ENCODE peak calls at places on chromosomes 7 and 10, in seven cellular contexts. N is HCT116, H is MM.1S, V is GM23248, D is GM23338, R is neural progenitor cell, W is PC-3. A is an unnamed sample. For H3K4me1, the result is how much of the 10 kb centered on the place peaks cover.

GRCh38 chr7:3943779-3944520 is 642.9 kb downstream of the SDK1 start:
- DNase-seq in W (no peak), D (no peak), R (no peak), V (no peak), N (no peak), H (no peak), A (no peak)

GRCh38 chr10:129483427-129484010 is 16.5 kb downstream of the MGMT start:
- DNase-seq in W (no peak), R (no peak), D (peak), V (peak), N (no peak), H (no peak), A (no peak)

GRCh38 chr7:80847027-80847426 is 71.8 kb downstream of the SEMA3C start:
- DNase-seq in V (peak), N (no peak), W (no peak), D (no peak), R (no peak), H (no peak), A (no peak)

GRCh38 chr7:156034397-156034796 is 222.1 kb upstream of the SHH start:
- DNase-seq in W (peak), V (no peak), D (no peak), N (no peak), H (no peak), R (no peak), A (no peak)

GRCh38 chr7:14739496-14740185 is 162.9 kb downstream of the DGKB start:
- DNase-seq in W (no peak), H (peak), R (no peak), N (no peak), V (no peak), D (no peak), A (no peak)

GRCh38 chr7:100407285-100408180 is 21.0 kb downstream of the ZCWPW1 start:
- DNase-seq in R (peak), V (peak), N (peak), W (peak), D (peak), H (peak), A (peak)

GRCh38 chr7:151690597-151690996 is 170.9 kb upstream of the RHEB start:
- DNase-seq in W (peak), V (peak), N (no peak), H (no peak), D (no peak), R (no peak), A (peak)

GRCh38 chr7:36852017-36852416 is 127.7 kb upstream of the AOAH start:
- DNase-seq in W (no peak), V (no peak), N (no peak), D (no peak), R (no peak), H (no peak), A (no peak)

GRCh38 chr7:27647489-27647888 is 15.2 kb downstream of the HIBADH start:
- DNase-seq in R (no peak), N (no peak), D (no peak), W (no peak), H (no peak), V (no peak), A (no peak)

GRCh38 chr10:124719213-124719851 is 24.8 kb downstream of the FAM53B start:
- DNase-seq in N (no peak), H (peak), D (peak), W (peak), V (peak), R (peak), A (no peak)

GRCh38 chr10:102752266-102752930 is 8.7 kb downstream of the WBP1L start:
- DNase-seq in R (no peak), H (no peak), V (peak), W (no peak), D (no peak), N (no peak), A (no peak)

GRCh38 chr10:102086196-102086595 is 21.0 kb downstream of the HPS6 start:
- DNase-seq in D (no peak), V (no peak), H (no peak), N (no peak), R (no peak), W (no peak), A (no peak)

GRCh38 chr10:129586897-129587443 is 119.9 kb downstream of the MGMT start:
- DNase-seq in H (no peak), N (no peak), R (no peak), D (peak), V (peak), W (peak), A (no peak)

DNA sequence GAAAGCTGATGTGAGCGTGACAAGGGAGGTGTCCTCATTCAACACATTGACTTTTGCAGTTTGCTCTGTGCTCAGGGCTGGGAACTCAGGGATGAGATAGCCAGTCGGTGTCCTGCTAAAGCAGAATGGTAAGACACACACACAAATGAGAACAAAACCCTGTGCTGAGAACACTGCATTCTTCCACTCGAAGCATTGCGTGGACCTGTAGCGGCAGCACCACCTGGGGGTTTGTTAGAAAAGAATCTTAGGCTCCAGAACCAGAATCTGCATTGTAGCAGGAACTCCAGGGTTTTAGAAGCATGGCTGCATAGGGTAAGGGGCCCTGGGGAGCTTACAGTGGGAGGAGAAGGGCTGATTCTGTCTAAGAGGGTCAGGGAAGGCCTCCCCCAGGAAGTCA is 21.5 kb upstream of the OGDHL start:
- DNase-seq in V (no peak), H (no peak), D (peak), R (peak), W (peak), N (no peak), A (no peak)
- H2AFZ ChIP-seq in V (no peak), H (no peak), D (peak), R (peak), W (no peak), N (no peak), A (no peak)

GRCh38 chr10:112637901-112638300 is 190.9 kb downstream of the VTI1A start:
- DNase-seq in V (no peak), H (no peak), N (no peak), D (no peak), W (no peak), R (peak), A (no peak)

GRCh38 chr10:112628951-112629604 is 182.1 kb downstream of the VTI1A start:
- DNase-seq in N (no peak), W (no peak), V (no peak), H (no peak), D (no peak), R (no peak), A (no peak)

GRCh38 chr10:112631501-112632410 is 184.7 kb downstream of the VTI1A start:
- DNase-seq in H (no peak), V (peak), W (no peak), D (no peak), R (no peak), N (peak), A (peak)

GRCh38 chr10:112639291-112639690 is 192.3 kb downstream of the VTI1A start:
- DNase-seq in V (peak), W (peak), D (no peak), H (no peak), R (no peak), N (no peak), A (no peak)

GRCh38 chr10:112634096-112634830 is 187.2 kb downstream of the VTI1A start:
- DNase-seq in R (no peak), W (peak), N (no peak), D (no peak), V (peak), H (no peak), A (no peak)
- TF ChIP-seq EZH2phosphoT487 in R (no peak), W (no peak), N (no peak), D (no peak), V (no peak), H (no peak), A (no peak)

GRCh38 chr10:43901744-43902504 is 253.2 kb upstream of the ZNF32 start:
- DNase-seq in V (no peak), W (no peak), R (no peak), D (no peak), N (no peak), H (no peak), A (no peak)

GRCh38 chr10:43899224-43899959 is 250.7 kb upstream of the ZNF32 start:
- DNase-seq in D (no peak), H (no peak), V (peak), W (no peak), N (no peak), R (no peak), A (no peak)

GRCh38 chr10:43903451-43903850 is 254.8 kb upstream of the ZNF32 start:
- DNase-seq in H (no peak), N (no peak), V (no peak), D (no peak), W (no peak), R (no peak), A (no peak)

GRCh38 chr10:43902842-43903241 is 254.2 kb upstream of the ZNF32 start:
- DNase-seq in R (no peak), N (no peak), H (no peak), D (no peak), W (no peak), V (no peak), A (peak)

GRCh38 chr10:43901302-43901701 is 252.6 kb upstream of the ZNF32 start:
- DNase-seq in V (peak), H (no peak), W (peak), R (no peak), N (no peak), D (no peak), A (no peak)
- H3K4me1 ChIP-seq in V (under half), H (under half), W (under half), R (under half), N (under half), D (under half), A (under half)

GRCh38 chr10:79017882-79018550 is 50.8 kb upstream of the ZMIZ1 start:
- DNase-seq in D (no peak), R (no peak), V (no peak), N (no peak), H (no peak), W (no peak), A (no peak)
- H2AFZ ChIP-seq in D (no peak), R (no peak), V (no peak), N (no peak), H (no peak), W (no peak), A (no peak)

GRCh38 chr7:116524609-116525297 is at the start of gene CAV1:
- DNase-seq in V (peak), H (peak), D (peak), R (peak), N (peak), W (peak), A (peak)
- TF ChIP-seq EZH2phosphoT487 in V (no peak), H (no peak), D (no peak), R (no peak), N (no peak), W (no peak), A (no peak)

DNA sequence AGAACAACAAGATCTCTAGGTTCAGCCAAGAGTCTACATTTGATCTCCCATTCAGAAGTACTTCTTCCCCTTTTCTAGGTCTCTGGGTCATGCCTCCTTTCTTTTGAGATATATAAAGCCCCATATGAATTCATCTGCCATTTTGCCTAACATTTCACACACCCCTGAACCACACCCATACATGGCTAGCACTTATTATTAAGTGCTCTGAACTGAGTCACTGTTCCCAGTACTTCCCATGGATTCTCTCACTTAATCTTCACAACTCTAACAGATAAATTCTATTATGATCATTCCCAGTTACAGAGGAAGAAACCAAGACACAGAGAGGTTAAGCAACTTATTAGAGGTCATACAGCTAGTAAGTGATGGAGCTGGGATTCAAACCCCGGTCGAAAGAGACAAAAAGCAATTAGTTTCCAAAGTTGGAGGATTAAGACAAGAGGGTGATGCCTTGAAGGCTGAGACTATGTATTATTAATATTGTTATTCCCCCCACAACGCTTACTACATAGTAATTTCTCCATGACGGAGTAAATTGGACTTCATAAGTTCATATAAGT is 17.2 kb downstream of the MYOF start:
- DNase-seq in N (no peak), D (no peak), V (peak), R (no peak), H (no peak), W (no peak), A (no peak)
- H3K4me1 ChIP-seq in N (half or more), D (under half), V (half or more), R (under half), H (under half), W (half or more), A (under half)

GRCh38 chr10:69630651-69631400 is 779 bp downstream of the FAM241B start:
- DNase-seq in N (no peak), V (no peak), D (no peak), H (no peak), W (no peak), R (no peak), A (no peak)
- H2AFZ ChIP-seq in N (no peak), V (peak), D (peak), H (peak), W (peak), R (peak), A (peak)

DNA sequence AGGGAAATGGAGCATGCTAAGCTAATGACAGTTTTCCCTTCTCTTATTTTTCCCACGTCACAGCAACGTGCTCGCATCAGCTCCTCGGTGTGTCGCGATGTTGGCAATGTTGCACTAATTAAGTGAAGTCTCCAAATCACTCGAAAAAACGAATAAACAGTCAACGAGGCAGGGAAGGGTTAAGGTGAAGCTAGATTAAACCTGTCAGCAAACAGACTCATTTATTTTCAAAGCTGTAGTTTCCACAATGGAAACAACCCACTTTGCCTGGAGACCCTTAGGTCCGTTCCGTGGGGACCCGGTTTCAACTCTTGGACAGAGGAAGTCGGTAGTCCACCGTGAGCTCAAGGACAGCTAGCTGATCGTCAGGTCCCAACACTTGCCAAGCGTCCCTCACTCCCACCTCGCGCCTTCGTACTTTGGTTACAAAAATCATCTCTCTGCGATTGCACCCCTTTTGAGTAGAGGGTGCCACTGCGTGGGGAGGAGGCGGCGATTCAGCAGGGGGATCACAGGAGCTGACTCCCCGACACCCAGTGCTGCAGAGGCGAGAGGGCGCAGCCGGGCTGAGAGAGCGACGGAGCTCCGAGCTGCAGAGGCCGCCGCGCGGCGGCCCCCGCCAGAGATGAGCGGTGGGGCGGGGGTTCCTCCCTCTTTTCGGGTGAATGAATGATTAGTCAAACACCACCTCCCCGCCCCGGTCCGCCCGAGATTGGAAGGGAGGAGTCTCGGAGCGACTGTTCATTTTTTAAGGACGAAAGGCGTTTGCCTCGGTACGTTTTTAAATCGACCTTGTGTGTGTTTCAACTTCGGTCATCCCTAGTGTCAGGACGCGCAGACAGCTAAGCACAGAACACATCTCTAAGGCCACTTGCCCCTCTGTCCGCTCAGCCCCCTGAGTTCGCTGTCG is 1.3 kb upstream of the BMPER start:
- DNase-seq in W (no peak), R (peak), V (peak), D (peak), N (no peak), H (peak), A (peak)
- TF ChIP-seq EZH2phosphoT487 in W (no peak), R (peak), V (no peak), D (no peak), N (no peak), H (no peak), A (no peak)

DNA sequence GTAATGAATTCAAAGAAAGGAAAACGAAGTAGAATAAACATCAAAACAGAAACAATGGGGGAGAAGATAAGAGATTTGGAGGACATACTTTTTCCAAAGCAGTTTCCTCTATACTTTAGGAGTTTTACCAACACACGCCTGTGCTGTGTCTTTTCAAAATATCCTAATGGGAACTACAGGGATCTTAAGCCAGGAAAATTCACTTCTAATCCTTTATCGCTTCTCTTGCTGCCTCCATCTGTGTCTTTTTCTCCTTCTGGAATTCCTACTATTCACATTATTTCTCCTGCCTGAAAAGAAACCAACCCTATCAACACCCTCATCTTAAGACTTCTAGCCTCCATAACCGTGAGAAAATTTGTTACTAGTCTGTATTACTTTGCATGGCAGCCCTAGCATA is 6.8 kb downstream of the HNRNPF start:
- DNase-seq in W (no peak), R (no peak), N (no peak), D (no peak), V (no peak), H (peak), A (no peak)
- H3K4me1 ChIP-seq in W (half or more), R (under half), N (half or more), D (half or more), V (half or more), H (half or more), A (half or more)

DNA sequence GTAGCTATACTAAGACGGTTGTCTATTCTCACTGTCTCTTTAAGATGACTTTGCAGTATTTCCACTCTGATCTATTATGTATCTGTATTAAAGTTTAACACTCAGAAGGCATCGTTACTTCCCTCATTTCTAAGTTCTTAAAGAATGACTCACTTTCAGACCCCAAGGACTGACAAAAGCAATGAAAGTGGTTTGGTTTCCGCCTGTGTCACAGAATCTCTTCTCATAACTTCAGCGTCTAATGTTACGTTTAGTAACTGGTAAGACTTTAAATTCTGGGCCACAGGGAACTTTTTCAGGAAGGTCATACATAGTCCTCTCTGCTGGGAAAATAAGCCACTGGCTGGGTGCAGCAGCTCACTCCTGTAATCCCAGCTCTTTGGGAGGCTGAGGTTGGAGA is 892.0 kb upstream of the AUTS2 start:
- DNase-seq in D (no peak), H (peak), N (no peak), R (no peak), W (no peak), V (peak), A (no peak)
- H2AFZ ChIP-seq in D (no peak), H (no peak), N (no peak), R (no peak), W (no peak), V (no peak), A (no peak)

A was measured in hepatocyte.